ENCODE peak calls at places on chromosomes 3 and 15, in ten cellular contexts. One of them, this sample, is unnamed. For H3K4me1, the result is how much of the 10 kb centered on the place peaks cover.

GRCh38 chr3:98788651-98789050 is 25.5 kb downstream of the ST3GAL6 start:
- DNase-seq in CD8-positive, alpha-beta T cell: no peak
- DNase-seq in stomach: no peak
- DNase-seq in esophagus muscularis mucosa: no peak
- DNase-seq in left ventricle myocardium inferior: peak
- DNase-seq in H1: no peak
- DNase-seq in endothelial cell of umbilical vein: peak
- DNase-seq in OCI-LY7: no peak
- DNase-seq in lower lobe of right lung: no peak
- DNase-seq in neural progenitor cell: no peak
- DNase-seq in this sample: no peak

GRCh38 chr3:161510510-161511260 is 14.1 kb downstream of the OTOL1 start:
- DNase-seq in CD8-positive, alpha-beta T cell: no peak
- DNase-seq in stomach: no peak
- DNase-seq in esophagus muscularis mucosa: no peak
- DNase-seq in left ventricle myocardium inferior: no peak
- DNase-seq in H1: no peak
- DNase-seq in endothelial cell of umbilical vein: no peak
- DNase-seq in OCI-LY7: peak
- DNase-seq in lower lobe of right lung: no peak
- DNase-seq in neural progenitor cell: no peak
- DNase-seq in this sample: no peak

GRCh38 chr3:61202086-61202485 is 49.2 kb downstream of the FHIT start:
- DNase-seq in CD8-positive, alpha-beta T cell: no peak
- DNase-seq in stomach: no peak
- DNase-seq in esophagus muscularis mucosa: no peak
- DNase-seq in left ventricle myocardium inferior: no peak
- DNase-seq in H1: no peak
- DNase-seq in endothelial cell of umbilical vein: no peak
- DNase-seq in OCI-LY7: no peak
- DNase-seq in lower lobe of right lung: no peak
- DNase-seq in neural progenitor cell: no peak
- DNase-seq in this sample: no peak

GRCh38 chr15:76335851-76336253 is 721 bp upstream of the ISL2 start:
- DNase-seq in CD8-positive, alpha-beta T cell: no peak
- DNase-seq in stomach: no peak
- DNase-seq in esophagus muscularis mucosa: no peak
- DNase-seq in left ventricle myocardium inferior: no peak
- DNase-seq in H1: peak
- DNase-seq in endothelial cell of umbilical vein: no peak
- DNase-seq in OCI-LY7: peak
- DNase-seq in lower lobe of right lung: no peak
- DNase-seq in neural progenitor cell: peak
- DNase-seq in this sample: no peak

GRCh38 chr3:142808103-142808917 is 80.6 kb downstream of the PCOLCE2 start:
- DNase-seq in CD8-positive, alpha-beta T cell: no peak
- DNase-seq in stomach: no peak
- DNase-seq in esophagus muscularis mucosa: no peak
- DNase-seq in left ventricle myocardium inferior: no peak
- DNase-seq in H1: no peak
- DNase-seq in endothelial cell of umbilical vein: peak
- DNase-seq in OCI-LY7: no peak
- DNase-seq in lower lobe of right lung: no peak
- DNase-seq in neural progenitor cell: no peak
- DNase-seq in this sample: no peak

GRCh38 chr3:141632779-141633374 is 105.2 kb upstream of the RNF7 start:
- DNase-seq in CD8-positive, alpha-beta T cell: no peak
- DNase-seq in stomach: no peak
- DNase-seq in esophagus muscularis mucosa: no peak
- DNase-seq in left ventricle myocardium inferior: no peak
- DNase-seq in H1: no peak
- DNase-seq in endothelial cell of umbilical vein: no peak
- DNase-seq in OCI-LY7: no peak
- DNase-seq in lower lobe of right lung: no peak
- DNase-seq in neural progenitor cell: peak
- DNase-seq in this sample: no peak

GRCh38 chr15:68312701-68313204 is 35.2 kb downstream of the FEM1B start:
- DNase-seq in CD8-positive, alpha-beta T cell: no peak
- DNase-seq in stomach: no peak
- DNase-seq in esophagus muscularis mucosa: no peak
- DNase-seq in left ventricle myocardium inferior: no peak
- DNase-seq in H1: peak
- DNase-seq in endothelial cell of umbilical vein: no peak
- DNase-seq in OCI-LY7: no peak
- DNase-seq in lower lobe of right lung: no peak
- DNase-seq in neural progenitor cell: no peak
- DNase-seq in this sample: peak

GRCh38 chr3:61875073-61875472 is 313.7 kb downstream of the PTPRG start:
- DNase-seq in CD8-positive, alpha-beta T cell: no peak
- DNase-seq in stomach: no peak
- DNase-seq in esophagus muscularis mucosa: no peak
- DNase-seq in left ventricle myocardium inferior: no peak
- DNase-seq in H1: no peak
- DNase-seq in endothelial cell of umbilical vein: peak
- DNase-seq in OCI-LY7: no peak
- DNase-seq in lower lobe of right lung: no peak
- DNase-seq in neural progenitor cell: no peak
- DNase-seq in this sample: no peak

GRCh38 chr15:64874131-64874530 is 32.4 kb downstream of the PLEKHO2 start:
- DNase-seq in CD8-positive, alpha-beta T cell: no peak
- DNase-seq in stomach: no peak
- DNase-seq in esophagus muscularis mucosa: no peak
- DNase-seq in left ventricle myocardium inferior: no peak
- DNase-seq in H1: no peak
- DNase-seq in endothelial cell of umbilical vein: no peak
- DNase-seq in OCI-LY7: no peak
- DNase-seq in lower lobe of right lung: no peak
- DNase-seq in neural progenitor cell: no peak
- DNase-seq in this sample: no peak

GRCh38 chr3:195119461-195120198 is 151.3 kb downstream of the XXYLT1 start:
- DNase-seq in CD8-positive, alpha-beta T cell: no peak
- DNase-seq in stomach: no peak
- DNase-seq in esophagus muscularis mucosa: no peak
- DNase-seq in left ventricle myocardium inferior: no peak
- DNase-seq in H1: no peak
- DNase-seq in endothelial cell of umbilical vein: peak
- DNase-seq in OCI-LY7: no peak
- DNase-seq in lower lobe of right lung: no peak
- DNase-seq in neural progenitor cell: peak
- DNase-seq in this sample: no peak

GRCh38 chr3:123411340-123412040 is 37.4 kb downstream of the ADCY5 start:
- DNase-seq in CD8-positive, alpha-beta T cell: no peak
- DNase-seq in stomach: no peak
- DNase-seq in esophagus muscularis mucosa: no peak
- DNase-seq in left ventricle myocardium inferior: no peak
- DNase-seq in H1: no peak
- DNase-seq in endothelial cell of umbilical vein: no peak
- DNase-seq in OCI-LY7: no peak
- DNase-seq in lower lobe of right lung: no peak
- DNase-seq in neural progenitor cell: no peak
- DNase-seq in this sample: no peak

DNA sequence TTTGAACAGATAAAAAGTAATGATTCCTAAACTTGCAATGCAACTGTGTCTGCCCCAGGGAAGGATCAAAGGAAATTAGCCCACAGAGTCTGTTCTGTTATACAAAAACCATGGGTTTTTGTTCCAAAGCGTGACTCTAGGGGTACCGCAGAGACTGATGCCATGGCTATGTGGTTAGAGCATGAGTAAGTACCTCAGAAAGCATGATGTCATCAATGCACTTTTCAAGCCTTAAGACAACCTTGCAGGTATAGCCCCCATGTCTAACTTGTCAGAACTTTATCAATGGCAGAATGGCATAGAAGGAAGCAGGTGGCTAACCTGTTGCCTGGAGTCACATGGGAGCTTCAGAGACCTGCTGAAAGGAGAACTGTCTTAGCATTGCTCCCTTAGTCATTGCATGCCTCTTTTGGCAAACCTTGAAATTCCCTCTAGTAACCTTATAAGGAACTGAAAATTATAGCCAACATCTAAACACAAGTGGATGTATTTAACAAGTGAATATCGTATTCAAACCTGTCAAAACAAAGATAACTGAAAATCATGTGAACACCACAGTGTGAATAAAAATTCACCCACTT is 52.5 kb downstream of the EOMES start:
- DNase-seq in CD8-positive, alpha-beta T cell: no peak
- DNase-seq in stomach: no peak
- DNase-seq in esophagus muscularis mucosa: no peak
- DNase-seq in left ventricle myocardium inferior: no peak
- DNase-seq in H1: no peak
- DNase-seq in endothelial cell of umbilical vein: no peak
- DNase-seq in OCI-LY7: no peak
- DNase-seq in lower lobe of right lung: no peak
- DNase-seq in neural progenitor cell: no peak
- DNase-seq in this sample: no peak
- H3K4me3 ChIP-seq in CD8-positive, alpha-beta T cell: no peak
- H3K4me3 ChIP-seq in stomach: no peak
- H3K4me3 ChIP-seq in esophagus muscularis mucosa: no peak
- H3K4me3 ChIP-seq in left ventricle myocardium inferior: no peak
- H3K4me3 ChIP-seq in H1: no peak
- H3K4me3 ChIP-seq in endothelial cell of umbilical vein: no peak
- H3K4me3 ChIP-seq in OCI-LY7: no peak
- H3K4me3 ChIP-seq in lower lobe of right lung: no peak
- H3K4me3 ChIP-seq in neural progenitor cell: no peak
- H3K4me3 ChIP-seq in this sample: no peak

DNA sequence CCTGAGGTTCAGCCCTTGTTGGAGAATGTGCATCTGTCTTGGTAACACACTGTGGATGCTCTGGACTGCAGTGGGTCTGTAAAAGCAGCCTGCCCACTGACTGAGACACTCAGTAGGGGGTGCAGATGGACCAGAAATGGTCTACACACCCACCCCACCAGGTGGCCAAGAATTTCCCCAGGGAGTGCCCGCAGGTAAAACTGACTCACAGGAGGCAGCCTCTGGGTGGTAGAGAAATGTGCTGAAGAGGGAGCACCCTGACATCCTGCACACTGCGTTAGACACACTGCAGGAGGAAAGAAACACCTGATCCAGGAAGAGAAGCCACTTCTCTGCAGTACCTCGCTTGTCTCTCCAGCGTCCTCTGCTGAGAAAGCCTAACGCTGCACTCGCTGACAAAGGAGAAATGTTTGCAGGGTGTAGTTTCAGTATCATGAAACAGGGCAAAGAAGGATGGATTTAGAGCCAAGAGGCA is 109.5 kb upstream of the ABHD17C start:
- DNase-seq in CD8-positive, alpha-beta T cell: no peak
- DNase-seq in stomach: peak
- DNase-seq in esophagus muscularis mucosa: no peak
- DNase-seq in left ventricle myocardium inferior: no peak
- DNase-seq in H1: no peak
- DNase-seq in endothelial cell of umbilical vein: no peak
- DNase-seq in OCI-LY7: no peak
- DNase-seq in lower lobe of right lung: no peak
- DNase-seq in neural progenitor cell: no peak
- DNase-seq in this sample: no peak
- H3K4me1 ChIP-seq in CD8-positive, alpha-beta T cell: under half
- H3K4me1 ChIP-seq in stomach: under half
- H3K4me1 ChIP-seq in esophagus muscularis mucosa: under half
- H3K4me1 ChIP-seq in left ventricle myocardium inferior: under half
- H3K4me1 ChIP-seq in H1: under half
- H3K4me1 ChIP-seq in endothelial cell of umbilical vein: under half
- H3K4me1 ChIP-seq in OCI-LY7: under half
- H3K4me1 ChIP-seq in lower lobe of right lung: under half
- H3K4me1 ChIP-seq in neural progenitor cell: under half
- H3K4me1 ChIP-seq in this sample: under half

GRCh38 chr15:70209499-70209898 is 111.8 kb upstream of the TLE3 start:
- DNase-seq in CD8-positive, alpha-beta T cell: no peak
- DNase-seq in stomach: no peak
- DNase-seq in esophagus muscularis mucosa: no peak
- DNase-seq in left ventricle myocardium inferior: no peak
- DNase-seq in H1: no peak
- DNase-seq in endothelial cell of umbilical vein: no peak
- DNase-seq in OCI-LY7: no peak
- DNase-seq in lower lobe of right lung: no peak
- DNase-seq in neural progenitor cell: no peak
- DNase-seq in this sample: no peak

GRCh38 chr15:70208332-70208731 is 110.6 kb upstream of the TLE3 start:
- DNase-seq in CD8-positive, alpha-beta T cell: no peak
- DNase-seq in stomach: no peak
- DNase-seq in esophagus muscularis mucosa: no peak
- DNase-seq in left ventricle myocardium inferior: no peak
- DNase-seq in H1: no peak
- DNase-seq in endothelial cell of umbilical vein: no peak
- DNase-seq in OCI-LY7: no peak
- DNase-seq in lower lobe of right lung: no peak
- DNase-seq in neural progenitor cell: no peak
- DNase-seq in this sample: no peak

GRCh38 chr15:70212288-70212962 is 114.7 kb upstream of the TLE3 start:
- DNase-seq in CD8-positive, alpha-beta T cell: no peak
- DNase-seq in stomach: no peak
- DNase-seq in esophagus muscularis mucosa: no peak
- DNase-seq in left ventricle myocardium inferior: no peak
- DNase-seq in H1: no peak
- DNase-seq in endothelial cell of umbilical vein: no peak
- DNase-seq in OCI-LY7: no peak
- DNase-seq in lower lobe of right lung: no peak
- DNase-seq in neural progenitor cell: no peak
- DNase-seq in this sample: peak

GRCh38 chr15:70210076-70210475 is 112.4 kb upstream of the TLE3 start:
- DNase-seq in CD8-positive, alpha-beta T cell: no peak
- DNase-seq in stomach: no peak
- DNase-seq in esophagus muscularis mucosa: no peak
- DNase-seq in left ventricle myocardium inferior: no peak
- DNase-seq in H1: no peak
- DNase-seq in endothelial cell of umbilical vein: no peak
- DNase-seq in OCI-LY7: no peak
- DNase-seq in lower lobe of right lung: no peak
- DNase-seq in neural progenitor cell: no peak
- DNase-seq in this sample: no peak

DNA sequence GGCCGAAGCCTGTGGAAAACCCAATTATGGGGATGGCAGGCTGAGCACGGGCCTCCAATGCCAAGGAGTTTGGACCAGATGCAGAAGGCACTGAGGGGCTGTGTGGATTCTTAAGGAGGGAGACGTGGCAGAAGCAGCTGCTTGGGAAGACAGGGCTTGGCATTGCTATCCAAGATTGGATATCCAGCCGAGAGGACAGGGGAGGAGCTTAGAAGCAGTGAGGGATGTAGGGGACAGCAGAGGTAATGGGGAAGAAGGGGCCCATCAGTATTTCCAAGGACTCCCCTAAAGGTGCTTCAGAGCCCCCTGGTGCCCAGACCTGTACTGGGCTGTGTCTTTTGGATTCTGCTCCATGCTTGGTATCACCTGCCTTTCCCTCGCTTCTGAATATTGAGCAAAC is 112.8 kb upstream of the TLE3 start:
- DNase-seq in CD8-positive, alpha-beta T cell: no peak
- DNase-seq in stomach: no peak
- DNase-seq in esophagus muscularis mucosa: no peak
- DNase-seq in left ventricle myocardium inferior: no peak
- DNase-seq in H1: no peak
- DNase-seq in endothelial cell of umbilical vein: peak
- DNase-seq in OCI-LY7: peak
- DNase-seq in lower lobe of right lung: no peak
- DNase-seq in neural progenitor cell: no peak
- DNase-seq in this sample: no peak
- TF ChIP-seq CTCF in CD8-positive, alpha-beta T cell: no peak
- TF ChIP-seq CTCF in stomach: no peak
- TF ChIP-seq CTCF in esophagus muscularis mucosa: no peak
- TF ChIP-seq CTCF in left ventricle myocardium inferior: no peak
- TF ChIP-seq CTCF in H1: peak
- TF ChIP-seq CTCF in endothelial cell of umbilical vein: peak
- TF ChIP-seq CTCF in OCI-LY7: peak
- TF ChIP-seq CTCF in lower lobe of right lung: no peak
- TF ChIP-seq CTCF in neural progenitor cell: peak
- TF ChIP-seq CTCF in this sample: no peak

GRCh38 chr3:73622135-73622534 is 2.6 kb downstream of the PDZRN3 start:
- DNase-seq in CD8-positive, alpha-beta T cell: no peak
- DNase-seq in stomach: peak
- DNase-seq in esophagus muscularis mucosa: no peak
- DNase-seq in left ventricle myocardium inferior: peak
- DNase-seq in H1: no peak
- DNase-seq in endothelial cell of umbilical vein: no peak
- DNase-seq in OCI-LY7: no peak
- DNase-seq in lower lobe of right lung: no peak
- DNase-seq in neural progenitor cell: peak
- DNase-seq in this sample: peak
- H3K4me3 ChIP-seq in CD8-positive, alpha-beta T cell: no peak
- H3K4me3 ChIP-seq in stomach: peak
- H3K4me3 ChIP-seq in esophagus muscularis mucosa: peak
- H3K4me3 ChIP-seq in left ventricle myocardium inferior: peak
- H3K4me3 ChIP-seq in H1: peak
- H3K4me3 ChIP-seq in endothelial cell of umbilical vein: no peak
- H3K4me3 ChIP-seq in OCI-LY7: no peak
- H3K4me3 ChIP-seq in lower lobe of right lung: peak
- H3K4me3 ChIP-seq in neural progenitor cell: no peak
- H3K4me3 ChIP-seq in this sample: peak